ENCODE peak calls at places on chromosomes 13 and 19, in four cellular contexts. One of them, this sample, is unnamed.
A peak's percentile ranks its signal among the peaks of the same experiment; 100 is the strongest.

GRCh38 chr13:98938801-98939200 is 39.1 kb downstream of the DOCK9 start:
- DNase-seq in IMR-90: no peak
- DNase-seq in neuronal stem cell: no peak
- DNase-seq in mesendoderm: peak; percentile 73
- DNase-seq in this sample: no peak

GRCh38 chr13:96769874-96770273 is 224.4 kb downstream of the OXGR1 start:
- DNase-seq in IMR-90: no peak
- DNase-seq in neuronal stem cell: no peak
- DNase-seq in mesendoderm: no peak
- DNase-seq in this sample: no peak

GRCh38 chr13:70568571-70568970 is 460.3 kb upstream of the KLHL1 start:
- DNase-seq in IMR-90: peak; percentile 26
- DNase-seq in neuronal stem cell: peak; percentile 20
- DNase-seq in mesendoderm: peak; percentile 42
- DNase-seq in this sample: peak; percentile 82

GRCh38 chr13:28819046-28819747 is 942 bp upstream of the MTUS2 start:
- DNase-seq in IMR-90: peak; percentile 12
- DNase-seq in neuronal stem cell: peak; percentile 31
- DNase-seq in mesendoderm: peak; percentile 52
- DNase-seq in this sample: peak; percentile 13

GRCh38 chr19:406999-407491 is 1.9 kb downstream of the C2CD4C start:
- DNase-seq in IMR-90: no peak
- DNase-seq in neuronal stem cell: no peak
- DNase-seq in mesendoderm: no peak
- DNase-seq in this sample: peak; percentile 38

GRCh38 chr13:28140433-28141125 is 2.2 kb downstream of the PAN3 start:
- DNase-seq in IMR-90: peak; percentile 8
- DNase-seq in neuronal stem cell: no peak
- DNase-seq in mesendoderm: peak; percentile 75
- DNase-seq in this sample: peak; percentile 61

GRCh38 chr19:5434970-5435641 is 20.1 kb upstream of the ZNRF4 start:
- DNase-seq in IMR-90: peak; percentile 94
- DNase-seq in neuronal stem cell: no peak
- DNase-seq in mesendoderm: peak; percentile 58
- DNase-seq in this sample: no peak

GRCh38 chr19:34347561-34348165 is 17.3 kb upstream of the GPI start:
- DNase-seq in IMR-90: no peak
- DNase-seq in neuronal stem cell: no peak
- DNase-seq in mesendoderm: no peak
- DNase-seq in this sample: no peak

GRCh38 chr19:2291185-2291751 is 9.3 kb upstream of the PEAK3 start:
- DNase-seq in IMR-90: no peak
- DNase-seq in neuronal stem cell: peak; percentile 71
- DNase-seq in mesendoderm: no peak
- DNase-seq in this sample: no peak

GRCh38 chr13:98575876-98576214 is 1.1 kb downstream of the STK24 start:
- DNase-seq in IMR-90: no peak
- DNase-seq in neuronal stem cell: no peak
- DNase-seq in mesendoderm: no peak
- DNase-seq in this sample: no peak

GRCh38 chr19:12034196-12034595 is 1.3 kb downstream of the ZNF433 start:
- DNase-seq in IMR-90: no peak
- DNase-seq in neuronal stem cell: no peak
- DNase-seq in mesendoderm: no peak
- DNase-seq in this sample: no peak
- H3K4me3 ChIP-seq in IMR-90: peak overlapping the region; percentile 90
- H3K4me3 ChIP-seq in neuronal stem cell: no peak overlapping the region
- H3K4me3 ChIP-seq in mesendoderm: no peak overlapping the region
- H3K4me3 ChIP-seq in this sample: no peak overlapping the region

DNA sequence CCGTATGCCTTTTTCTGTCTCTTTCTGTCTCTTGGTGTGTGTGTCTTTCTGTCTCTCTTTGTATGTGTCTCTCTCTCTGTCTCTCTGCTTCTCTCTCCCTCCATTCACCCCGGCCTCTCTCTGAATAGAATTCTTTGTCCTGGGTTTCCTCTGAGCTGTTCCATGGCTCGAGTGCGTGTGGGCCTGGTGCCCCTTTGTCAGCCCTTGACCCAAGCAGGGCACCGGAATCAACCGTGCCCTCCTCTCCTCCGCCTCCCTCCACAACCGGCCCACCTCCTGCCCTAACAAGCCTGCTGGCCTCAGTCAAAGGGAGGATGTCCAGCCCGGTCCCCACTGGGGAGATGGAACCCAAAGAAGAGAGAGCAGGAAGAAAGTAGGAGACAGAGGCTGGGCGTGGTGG is 3.2 kb downstream of the AXL start:
- DNase-seq in IMR-90: no peak
- DNase-seq in neuronal stem cell: no peak
- DNase-seq in mesendoderm: no peak
- DNase-seq in this sample: no peak
- H3K4ac ChIP-seq in IMR-90: peak overlapping the region; percentile 99
- H3K4ac ChIP-seq in neuronal stem cell: no peak overlapping the region
- H3K4ac ChIP-seq in mesendoderm: no peak overlapping the region
- H3K4ac ChIP-seq in this sample: peak overlapping the region; percentile 19

DNA sequence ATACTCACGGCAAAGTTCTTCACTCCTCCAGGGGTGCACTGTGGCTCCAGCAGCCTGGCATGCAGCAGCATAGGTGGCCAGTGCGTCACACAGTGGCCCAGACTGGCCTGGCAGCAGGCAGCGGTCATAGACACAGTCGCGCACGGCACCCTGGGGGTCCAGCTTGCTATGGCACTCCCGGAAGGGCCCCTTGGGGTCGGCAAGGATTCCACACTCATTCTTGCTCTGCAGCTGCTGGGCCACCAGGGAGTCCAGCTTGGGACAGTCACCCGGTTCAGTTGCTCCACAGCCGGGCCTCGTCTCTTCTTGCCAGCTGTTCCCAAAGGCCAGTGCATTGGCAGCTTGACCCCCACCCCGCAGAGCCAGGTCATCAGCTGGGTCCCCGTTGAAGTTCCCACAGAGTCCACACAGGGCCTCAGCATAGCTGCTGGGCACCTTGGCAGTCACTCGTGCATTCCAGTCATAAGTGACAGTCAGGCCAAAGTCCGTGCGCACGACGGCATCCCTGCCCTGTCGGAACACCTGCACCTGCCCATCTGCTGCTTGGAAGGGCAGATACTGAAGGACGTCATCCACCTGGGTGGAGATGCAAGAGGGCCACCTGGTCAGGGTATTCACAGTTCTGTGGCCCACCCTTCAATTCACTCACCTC is 20.6 kb downstream of the FCGBP start:
- DNase-seq in IMR-90: no peak
- DNase-seq in neuronal stem cell: no peak
- DNase-seq in mesendoderm: no peak
- DNase-seq in this sample: no peak
- H2AK5ac ChIP-seq in IMR-90: no peak overlapping the region
- H2AK5ac ChIP-seq in neuronal stem cell: peak overlapping the region; percentile 68
- H2AK5ac ChIP-seq in mesendoderm: no peak overlapping the region
- H2AK5ac ChIP-seq in this sample: no peak overlapping the region

GRCh38 chr19:45757696-45758095 is 11.4 kb downstream of the SIX5 start:
- DNase-seq in IMR-90: no peak
- DNase-seq in neuronal stem cell: no peak
- DNase-seq in mesendoderm: no peak
- DNase-seq in this sample: no peak
- H3K4me3 ChIP-seq in IMR-90: no peak overlapping the region
- H3K4me3 ChIP-seq in neuronal stem cell: no peak overlapping the region
- H3K4me3 ChIP-seq in mesendoderm: no peak overlapping the region
- H3K4me3 ChIP-seq in this sample: no peak overlapping the region

GRCh38 chr19:29714371-29714952 is 599 bp downstream of the C19orf12 start:
- DNase-seq in IMR-90: no peak
- DNase-seq in neuronal stem cell: no peak
- DNase-seq in mesendoderm: no peak
- DNase-seq in this sample: no peak
- H3K4ac ChIP-seq in IMR-90: peak overlapping the region; percentile 89
- H3K4ac ChIP-seq in neuronal stem cell: no peak overlapping the region
- H3K4ac ChIP-seq in mesendoderm: no peak overlapping the region
- H3K4ac ChIP-seq in this sample: peak overlapping the region; percentile 98

DNA sequence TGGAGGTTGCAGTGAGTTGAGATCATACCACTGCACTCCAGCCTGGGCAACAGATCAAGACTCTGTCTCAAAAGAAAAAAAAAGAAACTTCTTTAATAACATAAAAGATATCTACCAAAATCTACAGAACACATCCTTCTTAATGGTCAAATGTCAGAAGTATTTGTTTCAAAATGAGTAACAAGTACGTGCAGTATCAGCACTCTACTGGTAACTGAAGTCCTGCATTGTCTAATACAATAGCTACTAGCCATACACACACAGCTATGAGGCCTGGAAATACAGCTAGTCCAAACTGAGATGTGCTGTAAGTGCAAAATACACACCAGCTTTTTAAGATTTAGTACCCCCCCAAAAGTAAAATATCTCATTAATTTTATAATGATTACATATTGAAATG is 88.1 kb downstream of the TSC22D1 start:
- DNase-seq in IMR-90: no peak
- DNase-seq in neuronal stem cell: no peak
- DNase-seq in mesendoderm: no peak
- DNase-seq in this sample: no peak
- H2AK5ac ChIP-seq in IMR-90: no peak overlapping the region
- H2AK5ac ChIP-seq in neuronal stem cell: no peak overlapping the region
- H2AK5ac ChIP-seq in mesendoderm: no peak overlapping the region
- H2AK5ac ChIP-seq in this sample: no peak overlapping the region

DNA sequence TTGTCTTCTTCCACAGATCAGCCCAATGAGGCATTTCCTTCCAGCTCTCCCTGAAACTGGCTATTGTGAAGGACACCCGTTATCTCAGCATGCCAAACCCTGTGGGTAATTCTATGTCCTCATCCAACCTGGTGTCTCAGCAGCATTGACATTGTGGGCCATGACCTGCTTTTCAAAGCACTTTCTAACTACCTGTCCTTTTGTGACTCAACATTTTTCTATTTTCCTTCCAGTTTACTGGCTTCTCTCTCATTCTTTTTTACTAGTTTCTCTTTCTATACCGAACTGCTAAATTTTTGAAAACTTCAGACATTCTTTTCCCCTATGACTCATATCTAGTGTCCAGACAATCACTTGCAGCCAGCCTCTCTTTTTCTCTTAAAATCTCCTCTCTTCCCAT is 136.4 kb upstream of the HTR2A start:
- DNase-seq in IMR-90: peak; percentile 55
- DNase-seq in neuronal stem cell: no peak
- DNase-seq in mesendoderm: peak; percentile 86
- DNase-seq in this sample: peak; percentile 36
- H3K4me3 ChIP-seq in IMR-90: peak overlapping the region; percentile 48
- H3K4me3 ChIP-seq in neuronal stem cell: no peak overlapping the region
- H3K4me3 ChIP-seq in mesendoderm: no peak overlapping the region
- H3K4me3 ChIP-seq in this sample: no peak overlapping the region

This sample was measured in trophoblast cell.